ENCODE peak calls at places on chromosomes 11 and 22, in eight cellular contexts. E is GDM1; F is natural killer cell; X is Right ventricle myocardium superior; D is activated CD4-positive, alpha-beta T cell treated with anti-CD3 and anti-CD28 coated beads, Interleukin-2, amount 10 ng/mL, durations not matched to agents 7 days and 5 days; U is H54; J is stimulated activated CD4-positive, alpha-beta T cell treated with anti-CD3 and anti-CD28 coated beads, TNF-alpha, amount 100 ng/mL, for 24 hours; A is activated naive CD8-positive, alpha-beta T cell treated with anti-CD3 and anti-CD28 coated beads, Interleukin-2, amount 50 U/mL, for 24 hours. M is an unnamed sample.
A peak's percentile ranks its signal among the peaks of the same experiment; 100 is the strongest.

GRCh38 chr11:37394236-37394870 is 796.3 kb upstream of the RAG2 start:
- DNase-seq in F (no peak), A (no peak), J (no peak), U (no peak), E (no peak), X (no peak), D (no peak), M (no peak)

GRCh38 chr11:66429983-66430602 is 8.6 kb downstream of the MRPL11 start:
- DNase-seq in F (peak; percentile 62), U (peak; percentile 77), D (peak; percentile 80), J (peak; percentile 55), A (peak; percentile 86), X (peak; percentile 81), E (peak; percentile 40), M (peak; percentile 90)

GRCh38 chr11:86671386-86672006 is 920 bp downstream of the ME3 start:
- DNase-seq in A (peak; percentile 10), D (no peak), U (no peak), X (peak; percentile 90), E (no peak), J (no peak), F (no peak), M (peak; percentile 92)

GRCh38 chr22:29203883-29204282 is 1.8 kb upstream of the EMID1 start:
- DNase-seq in E (no peak), J (no peak), A (no peak), F (no peak), U (no peak), X (no peak), D (no peak), M (no peak)

GRCh38 chr11:102451693-102452460 is 688 bp downstream of the TMEM123 start:
- DNase-seq in U (peak; percentile 25), D (peak; percentile 85), F (peak; percentile 54), A (peak; percentile 77), J (peak; percentile 57), X (peak; percentile 84), E (peak; percentile 56), M (peak; percentile 83)

GRCh38 chr11:73141031-73141308 is 1.1 kb downstream of the FCHSD2 start:
- DNase-seq in F (no peak), A (no peak), D (peak; percentile 26), E (no peak), U (peak; percentile 36), J (no peak), X (peak; percentile 60), M (no peak)

GRCh38 chr11:19664896-19665548 is 47.6 kb upstream of the NAV2 start:
- DNase-seq in E (no peak), U (no peak), X (no peak), F (no peak), A (no peak), J (no peak), D (no peak), M (no peak)

GRCh38 chr11:75337195-75337654 is 14.2 kb downstream of the ARRB1 start:
- DNase-seq in J (no peak), D (no peak), X (peak; percentile 63), F (no peak), A (no peak), E (no peak), U (peak; percentile 61), M (peak; percentile 82)